ENCODE peak calls at places on chromosomes 13 and 19, in five cellular contexts. U is uterus; K is activated T-cell treated with anti-CD3 and anti-CD28 coated beads for 24 hours; G is activated CD8-positive, alpha-beta memory T cell treated with anti-CD3 and anti-CD28 coated beads, Interleukin-2, amount 10 ng/mL, durations not matched to agents 7 days and 5 days; P is left colon. B is an unnamed sample.
A peak's percentile ranks its signal among the peaks of the same experiment; 100 is the strongest.

GRCh38 chr13:110518571-110518970 is 43.0 kb downstream of the RAB20 start:
- DNase-seq in K (no peak), G (no peak), U (no peak), P (peak; percentile 65), B (peak; percentile 73)

GRCh38 chr13:98664047-98664446 is 87.1 kb upstream of the STK24 start:
- DNase-seq in U (no peak), P (no peak), G (peak; percentile 46), K (peak; percentile 54), B (no peak)

GRCh38 chr13:109790951-109791605 is 4.7 kb upstream of the IRS2 start:
- DNase-seq in P (peak; percentile 24), G (no peak), K (no peak), U (no peak), B (peak; percentile 48)

GRCh38 chr13:58051807-58052375 is 420.3 kb downstream of the PCDH17 start:
- DNase-seq in K (no peak), U (no peak), P (no peak), G (no peak), B (no peak)

GRCh38 chr13:52128714-52129700 is at the start of gene NEK5:
- DNase-seq in G (peak; percentile 66), P (peak; percentile 78), K (peak; percentile 39), U (peak; percentile 49), B (peak; percentile 73)

GRCh38 chr13:34349091-34349722 is 531.3 kb downstream of the RFC3 start:
- DNase-seq in G (no peak), K (no peak), U (peak; percentile 44), P (peak; percentile 27), B (peak; percentile 35)

GRCh38 chr19:37251308-37252229 is 33.6 kb downstream of the ZNF383 start:
- DNase-seq in P (peak; percentile 61), K (no peak), U (peak; percentile 75), G (peak; percentile 77), B (peak; percentile 73)

GRCh38 chr13:87810920-87811344 is 139.8 kb downstream of the SLITRK5 start:
- DNase-seq in U (no peak), G (no peak), P (peak; percentile 6), K (no peak), B (peak; percentile 16)

GRCh38 chr13:45807520-45808099 is 43.9 kb downstream of the SIAH3 start:
- DNase-seq in P (peak; percentile 19), G (peak; percentile 51), U (no peak), K (no peak), B (no peak)

GRCh38 chr13:30033681-30034447 is 183.4 kb upstream of the UBL3 start:
- DNase-seq in U (peak; percentile 48), G (no peak), P (no peak), K (no peak), B (no peak)

GRCh38 chr13:52665325-52665724 is 12.7 kb downstream of the SUGT1 start:
- DNase-seq in P (no peak), U (no peak), K (no peak), G (no peak), B (no peak)

GRCh38 chr13:67932991-67933390 is 702.9 kb upstream of the PCDH9 start:
- DNase-seq in K (no peak), P (no peak), U (no peak), G (no peak), B (no peak)

GRCh38 chr19:33388817-33389573 is 15.5 kb downstream of the CEBPG start:
- DNase-seq in K (no peak), U (peak; percentile 24), G (no peak), P (peak; percentile 8), B (no peak)

GRCh38 chr19:35332817-35333216 is 3.8 kb downstream of the CD22 start:
- DNase-seq in K (no peak), U (no peak), P (no peak), G (no peak), B (no peak)

GRCh38 chr13:75759531-75759930 is 123.4 kb downstream of the LMO7 start:
- DNase-seq in K (no peak), G (no peak), U (no peak), P (no peak), B (no peak)

GRCh38 chr13:113086031-113086750 is 19.4 kb upstream of the F7 start:
- DNase-seq in U (no peak), K (no peak), G (no peak), P (no peak), B (no peak)

GRCh38 chr13:41008349-41008980 is 10.7 kb downstream of the ELF1 start:
- DNase-seq in G (no peak), U (no peak), K (no peak), P (no peak), B (no peak)

B was measured in colonic mucosa.